ENCODE peak calls at places on chromosomes 13 and 19, in five cellular contexts. A, G, C, O and R are unnamed samples.
A peak's percentile ranks its signal among the peaks of the same experiment; 100 is the strongest.

GRCh38 chr19:32324631-32325215 is 20.7 kb upstream of the ZNF507 start:
- DNase-seq in O (no peak), C (no peak), G (no peak), A (no peak), R (no peak)

GRCh38 chr13:30934381-30934780 is 1.9 kb downstream of the TEX26 start:
- DNase-seq in O (no peak), C (no peak), G (no peak), A (no peak), R (no peak)

GRCh38 chr13:109576331-109576813 is 210.0 kb downstream of the IRS2 start:
- DNase-seq in O (no peak), A (no peak), C (no peak), G (no peak), R (no peak)

GRCh38 chr13:24264976-24265375 is 44.4 kb upstream of the C1QTNF9 start:
- DNase-seq in A (no peak), C (no peak), O (no peak), G (peak; percentile 2), R (no peak)

GRCh38 chr13:30481241-30481760 is 15.6 kb upstream of the HMGB1 start:
- DNase-seq in G (peak; percentile 25), A (no peak), C (no peak), O (no peak), R (no peak)

GRCh38 chr19:12703056-12703455 is 6.6 kb upstream of the FBXW9 start:
- DNase-seq in G (peak; percentile 9), A (peak; percentile 83), C (no peak), O (no peak), R (peak; percentile 13)

GRCh38 chr19:16320987-16321386 is 3.6 kb upstream of the KLF2 start:
- DNase-seq in C (no peak), A (peak; percentile 28), O (no peak), G (no peak), R (no peak)

GRCh38 chr19:47417746-47418594 is 1.4 kb downstream of the MEIS3 start:
- DNase-seq in C (no peak), A (no peak), G (no peak), O (no peak), R (no peak)

GRCh38 chr19:50226536-50226935 is 23.1 kb downstream of the MYH14 start:
- DNase-seq in G (no peak), A (no peak), C (no peak), O (no peak), R (no peak)

GRCh38 chr13:63112799-63113395 is 1697.2 kb upstream of the PCDH20 start:
- DNase-seq in A (no peak), G (no peak), O (no peak), C (no peak), R (no peak)

GRCh38 chr13:80572308-80572676 is 231.4 kb upstream of the SPRY2 start:
- DNase-seq in O (no peak), G (no peak), C (no peak), A (no peak), R (no peak)

GRCh38 chr19:44738603-44739585 is 9.6 kb upstream of the BCL3 start:
- DNase-seq in G (no peak), A (no peak), C (no peak), O (no peak), R (no peak)

GRCh38 chr19:30345686-30346085 is 26.5 kb upstream of the ZNF536 start:
- DNase-seq in G (no peak), C (no peak), O (no peak), A (no peak), R (no peak)

GRCh38 chr19:45558399-45558878 is 26.2 kb downstream of the OPA3 start:
- DNase-seq in C (peak; percentile 51), A (peak; percentile 92), G (peak; percentile 40), O (no peak), R (no peak)

GRCh38 chr19:21839966-21840365 is 4.0 kb upstream of the ZNF43 start:
- DNase-seq in G (no peak), O (no peak), C (no peak), A (no peak), R (no peak)

GRCh38 chr13:51532736-51533197 is 51.5 kb upstream of the WDFY2 start:
- DNase-seq in C (no peak), G (no peak), O (no peak), A (no peak), R (no peak)

GRCh38 chr13:60329221-60329983 is 67.6 kb upstream of the TDRD3 start:
- DNase-seq in C (no peak), A (peak; percentile 27), O (no peak), G (peak; percentile 14), R (peak; percentile 5)

GRCh38 chr19:28350037-28350436 is 862.9 kb downstream of the UQCRFS1 start:
- DNase-seq in C (no peak), O (no peak), G (no peak), A (no peak), R (no peak)

GRCh38 chr13:24040835-24041234 is 119.7 kb upstream of the SPATA13 start:
- DNase-seq in G (no peak), A (no peak), C (no peak), O (no peak), R (no peak)

GRCh38 chr19:10819124-10820060 is 16.6 kb downstream of the TMED1 start:
- DNase-seq in C (peak; percentile 17), O (no peak), G (no peak), A (no peak), R (no peak)

GRCh38 chr19:14473915-14474578 is 1.1 kb downstream of the PTGER1 start:
- DNase-seq in O (no peak), C (no peak), A (no peak), G (no peak), R (no peak)

DNA sequence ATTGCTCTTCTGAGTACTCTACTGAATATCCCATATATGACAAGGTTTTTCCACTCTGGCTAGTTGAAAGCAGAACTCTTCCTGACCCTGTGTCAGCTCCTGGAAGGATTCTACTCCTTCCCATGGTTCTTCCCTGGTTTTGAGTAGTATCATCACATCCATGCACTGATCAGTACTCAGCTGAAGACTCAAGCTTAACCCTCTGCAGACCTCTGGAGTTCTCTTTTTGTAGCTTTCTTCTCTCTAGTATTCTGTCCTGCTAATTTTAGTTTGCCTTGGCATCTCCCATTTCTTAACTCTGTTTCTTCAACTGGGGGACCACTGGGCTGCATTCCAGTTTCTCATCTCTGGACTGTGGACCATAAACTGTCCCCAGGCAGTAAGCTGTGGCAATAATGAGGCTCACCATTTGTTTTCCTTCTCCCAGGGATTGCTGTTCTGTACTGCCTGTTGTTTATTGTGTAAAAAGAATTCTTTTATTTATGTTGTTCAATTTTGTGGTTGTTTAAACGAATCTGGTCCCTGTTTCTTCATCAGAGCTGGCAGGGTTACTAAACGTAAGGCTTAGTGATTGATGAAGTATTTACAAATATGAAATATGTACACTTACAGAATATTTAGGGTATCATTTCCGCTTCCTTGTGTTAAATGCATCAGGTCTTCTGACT is 19.7 kb downstream of the LPAR6 start:
- DNase-seq in C (no peak), G (no peak), A (no peak), O (no peak), R (no peak)
- H3K4me3 ChIP-seq in C (no peak overlapping the region), G (no peak overlapping the region), A (no peak overlapping the region), O (no peak overlapping the region), R (no peak overlapping the region)

DNA sequence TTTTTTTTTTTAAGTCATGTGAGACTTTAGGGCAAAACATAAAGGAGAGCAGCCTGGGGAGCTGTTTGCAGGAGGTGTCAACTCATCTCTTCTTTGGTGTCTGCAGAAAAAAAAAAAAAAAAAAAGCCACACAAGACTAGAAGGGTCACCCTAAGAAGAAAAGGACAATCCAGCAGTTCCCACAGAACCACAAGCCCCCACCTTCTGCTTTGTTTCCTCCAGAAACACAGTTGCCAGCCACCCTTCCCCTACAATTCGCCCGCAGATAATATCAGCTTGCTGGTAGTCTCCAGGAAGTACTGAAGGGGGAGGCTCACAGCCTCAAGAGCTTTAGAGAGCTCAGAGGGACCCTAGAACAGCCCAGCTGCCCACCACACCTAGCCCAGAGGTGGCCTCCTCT is 22.3 kb upstream of the ZBTB7A start:
- DNase-seq in G (no peak), C (no peak), A (no peak), O (no peak), R (no peak)
- TF ChIP-seq CTCF in G (no peak), C (no peak), A (no peak), O (no peak), R (no peak)

GRCh38 chr19:40575326-40575725 is 1.3 kb upstream of the SHKBP1 start:
- DNase-seq in O (no peak), G (no peak), A (no peak), C (no peak), R (no peak)
- H3K4me3 ChIP-seq in O (no peak overlapping the region), G (no peak overlapping the region), A (no peak overlapping the region), C (no peak overlapping the region), R (no peak overlapping the region)

GRCh38 chr19:38556521-38557174 is 61.1 kb downstream of the MAP4K1 start:
- DNase-seq in C (no peak), G (peak; percentile 28), O (no peak), A (peak; percentile 54), R (no peak)
- TF ChIP-seq CTCF in C (no peak), G (peak; percentile 80), O (peak; percentile 14), A (peak; percentile 57), R (no peak)

GRCh38 chr13:28719227-28719562 is 425 bp upstream of the SLC46A3 start:
- DNase-seq in G (no peak), O (no peak), A (no peak), C (no peak), R (no peak)

GRCh38 chr13:28718186-28718537 is 608 bp downstream of the SLC46A3 start:
- DNase-seq in A (peak; percentile 20), O (no peak), C (no peak), G (no peak), R (no peak)

GRCh38 chr13:28718538-28719226 is at the start of gene SLC46A3:
- DNase-seq in O (peak; percentile 95), A (peak; percentile 91), C (peak; percentile 100), G (peak; percentile 94), R (peak; percentile 90)

GRCh38 chr13:28717170-28717569 is 1.6 kb downstream of the SLC46A3 start:
- DNase-seq in O (no peak), G (no peak), C (no peak), A (no peak), R (no peak)

DNA sequence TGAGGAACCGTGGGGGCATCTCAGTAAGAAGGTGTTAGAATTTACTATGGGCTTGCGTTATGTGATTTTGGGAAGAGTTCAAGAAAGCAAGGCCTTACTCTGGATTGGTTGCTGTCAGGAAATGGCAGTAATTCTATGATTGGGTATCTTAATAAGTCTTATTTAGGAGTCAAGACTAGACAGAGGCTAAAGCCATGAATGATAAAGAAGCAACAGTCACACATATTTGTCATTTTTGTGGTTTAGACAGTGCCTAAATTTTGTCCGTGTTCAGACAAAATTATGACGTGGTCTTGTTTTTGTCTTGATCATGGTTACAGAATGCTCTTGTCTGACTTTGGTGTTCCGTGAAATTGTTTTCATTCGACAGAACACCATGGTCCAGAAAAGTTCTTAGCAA is 886 bp upstream of the SLC46A3 start:
- DNase-seq in O (peak; percentile 64), G (peak; percentile 55), C (no peak), A (no peak), R (no peak)
- H3K4me3 ChIP-seq in O (no peak overlapping the region), G (no peak overlapping the region), C (peak overlapping the region; percentile 79), A (no peak overlapping the region), R (no peak overlapping the region)

GRCh38 chr19:6020972-6021805 is 43.2 kb upstream of the RANBP3 start:
- DNase-seq in C (no peak), A (no peak), O (no peak), G (no peak), R (no peak)
- TF ChIP-seq CTCF in C (no peak), A (no peak), O (no peak), G (no peak), R (no peak)